ENCODE peak calls at places on chromosome 17, in eight cellular contexts. D is stomach, C is foreskin fibroblast, P is GM06990, N is GM13976, Q is B cell, X is cardiac fibroblast, Y is A673. H is an unnamed sample.
A peak's percentile ranks its signal among the peaks of the same experiment; 100 is the strongest.

GRCh38 chr17:2776589-2777241 is 19.5 kb upstream of the RAP1GAP2 start:
- DNase-seq in D (no peak), C (no peak), P (no peak), N (no peak), Q (no peak), X (no peak), Y (no peak), H (no peak)

GRCh38 chr17:2056221-2057129 is 1.6 kb downstream of the HIC1 start:
- DNase-seq in D (no peak), C (no peak), P (peak; percentile 79), N (peak; percentile 64), Q (peak; percentile 66), X (peak; percentile 74), Y (no peak), H (no peak)

GRCh38 chr17:66190738-66191606 is 961 bp downstream of the CEP112 start:
- DNase-seq in D (no peak), C (no peak), P (no peak), N (no peak), Q (no peak), X (peak; percentile 59), Y (peak; percentile 22), H (no peak)

GRCh38 chr17:65228734-65229390 is 91.7 kb downstream of the RGS9 start:
- DNase-seq in D (no peak), C (peak; percentile 36), P (peak; percentile 53), N (peak; percentile 73), Q (no peak), X (peak; percentile 88), Y (peak; percentile 91), H (no peak)

GRCh38 chr17:80942360-80943345 is 49.0 kb upstream of the CHMP6 start:
- DNase-seq in D (peak; percentile 76), C (peak; percentile 71), P (no peak), N (no peak), Q (no peak), X (peak; percentile 96), Y (peak; percentile 92), H (no peak)

GRCh38 chr17:17537311-17538099 is 41.3 kb upstream of the RASD1 start:
- DNase-seq in D (no peak), C (no peak), P (no peak), N (no peak), Q (no peak), X (peak; percentile 13), Y (peak; percentile 19), H (no peak)

GRCh38 chr17:5011928-5012327 is 14.2 kb downstream of the KIF1C start:
- DNase-seq in D (no peak), C (peak; percentile 62), P (peak; percentile 41), N (peak; percentile 79), Q (no peak), X (peak; percentile 64), Y (no peak), H (no peak)

GRCh38 chr17:9240659-9241370 is 219.5 kb downstream of the NTN1 start:
- DNase-seq in D (peak; percentile 47), C (peak; percentile 51), P (no peak), N (no peak), Q (no peak), X (peak; percentile 67), Y (peak; percentile 75), H (no peak)

GRCh38 chr17:17414316-17414937 is 62.4 kb upstream of the MED9 start:
- DNase-seq in D (no peak), C (peak; percentile 41), P (no peak), N (no peak), Q (no peak), X (peak; percentile 83), Y (no peak), H (no peak)

GRCh38 chr17:56908061-56908542 is 5.7 kb downstream of the TRIM25 start:
- DNase-seq in D (peak; percentile 58), C (no peak), P (peak; percentile 83), N (peak; percentile 71), Q (peak; percentile 79), X (no peak), Y (no peak), H (peak; percentile 46)

GRCh38 chr17:33967608-33968349 is 287.3 kb upstream of the CCL2 start:
- DNase-seq in D (no peak), C (no peak), P (peak; percentile 36), N (no peak), Q (no peak), X (no peak), Y (no peak), H (no peak)

GRCh38 chr17:12538003-12538402 is 127.7 kb upstream of the MYOCD start:
- DNase-seq in D (no peak), C (no peak), P (no peak), N (no peak), Q (no peak), X (no peak), Y (no peak), H (no peak)

GRCh38 chr17:7858487-7858832 is 657 bp downstream of the CYB5D1 start:
- DNase-seq in D (no peak), C (peak; percentile 61), P (peak; percentile 70), N (no peak), Q (peak; percentile 55), X (peak; percentile 63), Y (peak; percentile 63), H (peak; percentile 20)

GRCh38 chr17:29588561-29589411 is 662 bp downstream of the GIT1 start:
- DNase-seq in D (no peak), C (no peak), P (peak; percentile 59), N (no peak), Q (peak; percentile 57), X (peak; percentile 29), Y (peak; percentile 36), H (no peak)

GRCh38 chr17:40909755-40910154 is 24.7 kb upstream of the KRT20 start:
- DNase-seq in D (no peak), C (peak; percentile 86), P (no peak), N (no peak), Q (no peak), X (peak; percentile 63), Y (peak; percentile 44), H (no peak)

GRCh38 chr17:1232786-1233185 is 37.5 kb upstream of the BHLHA9 start:
- DNase-seq in D (no peak), C (peak; percentile 21), P (no peak), N (no peak), Q (no peak), X (peak; percentile 63), Y (no peak), H (no peak)

GRCh38 chr17:4939554-4939803 is 367 bp downstream of the SLC25A11 start:
- DNase-seq in D (no peak), C (no peak), P (no peak), N (no peak), Q (no peak), X (no peak), Y (no peak), H (no peak)

GRCh38 chr17:63701477-63702222 is 1.7 kb upstream of the LIMD2 start:
- DNase-seq in D (peak; percentile 41), C (no peak), P (peak; percentile 77), N (peak; percentile 83), Q (peak; percentile 75), X (no peak), Y (no peak), H (peak; percentile 63)

GRCh38 chr17:28613916-28614315 is at the start of gene RSKR:
- DNase-seq in D (no peak), C (no peak), P (no peak), N (no peak), Q (no peak), X (no peak), Y (no peak), H (no peak)

GRCh38 chr17:78419970-78420820 is 41.7 kb downstream of the PGS1 start:
- DNase-seq in D (no peak), C (peak; percentile 29), P (no peak), N (no peak), Q (no peak), X (no peak), Y (no peak), H (no peak)

GRCh38 chr17:14070344-14071007 is 1.2 kb downstream of the COX10 start:
- DNase-seq in D (no peak), C (no peak), P (no peak), N (no peak), Q (no peak), X (no peak), Y (no peak), H (no peak)

GRCh38 chr17:73342549-73343167 is 30.9 kb upstream of the CDC42EP4 start:
- DNase-seq in D (no peak), C (peak; percentile 58), P (no peak), N (no peak), Q (no peak), X (peak; percentile 58), Y (peak; percentile 82), H (no peak)
- TF ChIP-seq CTCF in D (no peak), C (no peak), P (no peak), N (no peak), Q (no peak), X (peak; percentile 47), Y (no peak), H (no peak)

DNA sequence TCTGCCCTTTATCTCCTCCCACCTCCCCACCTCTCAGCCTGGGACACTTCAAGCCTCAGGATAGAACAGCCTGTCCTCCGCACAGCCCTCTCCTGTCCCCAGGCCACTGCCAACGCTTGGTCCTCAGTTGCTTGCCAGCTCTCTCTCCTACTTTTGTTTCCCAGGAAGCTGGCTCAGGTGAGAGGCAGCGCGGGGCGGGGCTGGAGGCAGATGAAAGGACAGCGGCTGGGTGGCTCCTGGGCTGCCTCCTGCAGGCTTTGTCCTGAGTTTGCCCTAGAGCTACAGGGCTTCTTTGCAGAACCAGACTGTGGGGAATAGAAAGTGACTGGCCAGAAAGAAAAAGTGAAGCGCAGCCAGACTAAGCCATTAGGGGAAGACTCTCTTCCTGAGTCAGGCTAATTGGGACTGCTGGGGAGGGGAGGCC is 48.2 kb upstream of the CDC42EP4 start:
- DNase-seq in D (peak; percentile 93), C (no peak), P (no peak), N (no peak), Q (no peak), X (no peak), Y (no peak), H (no peak)
- TF ChIP-seq CTCF in D (no peak), C (no peak), P (no peak), N (no peak), Q (no peak), X (no peak), Y (no peak), H (no peak)

DNA sequence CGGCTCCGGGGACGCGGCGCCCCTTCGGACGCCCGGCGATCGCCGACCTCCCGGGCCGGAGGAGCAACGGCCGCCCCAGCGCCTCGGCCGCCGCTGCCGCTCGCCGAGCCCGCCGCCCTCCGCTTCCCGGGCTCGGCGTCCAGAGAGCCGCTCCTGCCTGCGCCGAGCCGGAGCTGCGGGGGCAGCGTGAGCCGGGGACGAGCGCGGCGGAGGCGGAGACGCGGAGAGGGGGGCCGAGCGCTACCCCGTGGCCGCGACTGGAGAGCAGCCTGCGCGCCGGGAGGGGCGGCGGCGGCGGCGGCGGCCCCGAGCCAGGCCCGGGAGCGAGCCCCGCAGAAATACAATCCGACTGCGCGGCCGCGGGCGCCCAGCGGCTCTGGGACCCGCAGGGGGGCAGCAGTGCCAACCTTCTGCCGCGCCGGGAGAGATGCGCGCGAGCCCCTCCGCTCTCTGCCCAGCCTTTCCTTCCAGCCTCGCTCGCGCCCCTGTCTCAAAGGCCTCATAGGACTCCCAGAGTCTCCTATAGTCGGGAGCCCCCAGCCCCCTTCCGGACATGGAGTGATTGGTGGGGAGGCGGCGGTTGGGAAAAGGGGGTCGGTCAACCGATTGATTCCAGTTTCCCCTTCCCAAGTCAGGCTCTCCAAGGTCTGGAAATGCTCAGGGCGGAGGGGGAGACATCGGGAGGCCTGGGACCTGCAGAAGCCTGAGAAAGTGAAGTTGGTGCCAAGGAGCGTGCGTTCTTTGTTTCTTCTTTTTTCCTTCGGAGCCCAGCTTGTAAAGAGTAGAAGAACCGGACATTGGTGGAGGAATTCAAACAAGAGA is 1.0 kb upstream of the SDK2 start:
- DNase-seq in D (peak; percentile 25), C (peak; percentile 20), P (no peak), N (peak; percentile 55), Q (peak; percentile 65), X (peak; percentile 24), Y (peak; percentile 61), H (no peak)
- TF ChIP-seq CTCF in D (no peak), C (no peak), P (no peak), N (no peak), Q (no peak), X (no peak), Y (peak; percentile 25), H (no peak)

GRCh38 chr17:48542956-48543853 is 1.7 kb downstream of the HOXB2 start:
- DNase-seq in D (no peak), C (peak; percentile 59), P (peak; percentile 74), N (peak; percentile 83), Q (peak; percentile 75), X (peak; percentile 63), Y (peak; percentile 67), H (peak; percentile 64)
- TF ChIP-seq CTCF in D (no peak), C (no peak), P (peak; percentile 18), N (no peak), Q (peak; percentile 17), X (no peak), Y (no peak), H (peak; percentile 36)

H was measured in natural killer cell.